ENCODE peak calls at places on chromosome 5, in eight cellular contexts. One of them, this sample, is unnamed.
A peak's percentile ranks its signal among the peaks of the same experiment; 100 is the strongest.

GRCh38 chr5:67407979-67408378 is 211.4 kb upstream of the CD180 start:
- DNase-seq in breast epithelium: no peak
- DNase-seq in endodermal cell: no peak
- DNase-seq in kidney epithelial cell: no peak
- DNase-seq in left kidney: no peak
- DNase-seq in H7: no peak
- DNase-seq in AG20443: no peak
- DNase-seq in stimulated activated CD8-positive, alpha-beta memory T cell treated with anti-CD3 and anti-CD28 coated beads, Interleukin-15, amount 100 ng/mL, for 4 hours: no peak
- DNase-seq in this sample: no peak

GRCh38 chr5:135210286-135211055 is 176.4 kb upstream of the PITX1 start:
- DNase-seq in breast epithelium: no peak
- DNase-seq in endodermal cell: peak; percentile 17
- DNase-seq in kidney epithelial cell: no peak
- DNase-seq in left kidney: no peak
- DNase-seq in H7: no peak
- DNase-seq in AG20443: no peak
- DNase-seq in stimulated activated CD8-positive, alpha-beta memory T cell treated with anti-CD3 and anti-CD28 coated beads, Interleukin-15, amount 100 ng/mL, for 4 hours: no peak
- DNase-seq in this sample: no peak

GRCh38 chr5:156883316-156883875 is 33.3 kb downstream of the PPP1R2B start:
- DNase-seq in breast epithelium: no peak
- DNase-seq in endodermal cell: no peak
- DNase-seq in kidney epithelial cell: no peak
- DNase-seq in left kidney: no peak
- DNase-seq in H7: no peak
- DNase-seq in AG20443: no peak
- DNase-seq in stimulated activated CD8-positive, alpha-beta memory T cell treated with anti-CD3 and anti-CD28 coated beads, Interleukin-15, amount 100 ng/mL, for 4 hours: no peak
- DNase-seq in this sample: no peak

GRCh38 chr5:77643654-77644404 is 5.3 kb upstream of the OTP start:
- DNase-seq in breast epithelium: no peak
- DNase-seq in endodermal cell: no peak
- DNase-seq in kidney epithelial cell: no peak
- DNase-seq in left kidney: peak; percentile 21
- DNase-seq in H7: peak; percentile 57
- DNase-seq in AG20443: no peak
- DNase-seq in stimulated activated CD8-positive, alpha-beta memory T cell treated with anti-CD3 and anti-CD28 coated beads, Interleukin-15, amount 100 ng/mL, for 4 hours: no peak
- DNase-seq in this sample: no peak

GRCh38 chr5:103178167-103178566 is 58.1 kb downstream of the PPIP5K2 start:
- DNase-seq in breast epithelium: no peak
- DNase-seq in endodermal cell: no peak
- DNase-seq in kidney epithelial cell: no peak
- DNase-seq in left kidney: peak; percentile 1
- DNase-seq in H7: no peak
- DNase-seq in AG20443: no peak
- DNase-seq in stimulated activated CD8-positive, alpha-beta memory T cell treated with anti-CD3 and anti-CD28 coated beads, Interleukin-15, amount 100 ng/mL, for 4 hours: no peak
- DNase-seq in this sample: no peak

GRCh38 chr5:81638471-81638870 is 112.4 kb downstream of the SSBP2 start:
- DNase-seq in breast epithelium: no peak
- DNase-seq in endodermal cell: no peak
- DNase-seq in kidney epithelial cell: no peak
- DNase-seq in left kidney: no peak
- DNase-seq in H7: no peak
- DNase-seq in AG20443: no peak
- DNase-seq in stimulated activated CD8-positive, alpha-beta memory T cell treated with anti-CD3 and anti-CD28 coated beads, Interleukin-15, amount 100 ng/mL, for 4 hours: no peak
- DNase-seq in this sample: no peak

GRCh38 chr5:65647941-65648340 is 23.1 kb downstream of the SHLD3 start:
- DNase-seq in breast epithelium: no peak
- DNase-seq in endodermal cell: no peak
- DNase-seq in kidney epithelial cell: no peak
- DNase-seq in left kidney: no peak
- DNase-seq in H7: peak; percentile 28
- DNase-seq in AG20443: no peak
- DNase-seq in stimulated activated CD8-positive, alpha-beta memory T cell treated with anti-CD3 and anti-CD28 coated beads, Interleukin-15, amount 100 ng/mL, for 4 hours: no peak
- DNase-seq in this sample: no peak

GRCh38 chr5:89686081-89686765 is 723.3 kb downstream of the CETN3 start:
- DNase-seq in breast epithelium: no peak
- DNase-seq in endodermal cell: no peak
- DNase-seq in kidney epithelial cell: no peak
- DNase-seq in left kidney: no peak
- DNase-seq in H7: no peak
- DNase-seq in AG20443: no peak
- DNase-seq in stimulated activated CD8-positive, alpha-beta memory T cell treated with anti-CD3 and anti-CD28 coated beads, Interleukin-15, amount 100 ng/mL, for 4 hours: no peak
- DNase-seq in this sample: no peak

GRCh38 chr5:133825631-133826289 is 142.7 kb downstream of the C5orf15 start:
- DNase-seq in breast epithelium: no peak
- DNase-seq in endodermal cell: no peak
- DNase-seq in kidney epithelial cell: no peak
- DNase-seq in left kidney: peak; percentile 92
- DNase-seq in H7: no peak
- DNase-seq in AG20443: no peak
- DNase-seq in stimulated activated CD8-positive, alpha-beta memory T cell treated with anti-CD3 and anti-CD28 coated beads, Interleukin-15, amount 100 ng/mL, for 4 hours: no peak
- DNase-seq in this sample: no peak

GRCh38 chr5:60026174-60026573 is 132.6 kb upstream of the PDE4D start:
- DNase-seq in breast epithelium: no peak
- DNase-seq in endodermal cell: no peak
- DNase-seq in kidney epithelial cell: no peak
- DNase-seq in left kidney: no peak
- DNase-seq in H7: no peak
- DNase-seq in AG20443: no peak
- DNase-seq in stimulated activated CD8-positive, alpha-beta memory T cell treated with anti-CD3 and anti-CD28 coated beads, Interleukin-15, amount 100 ng/mL, for 4 hours: no peak
- DNase-seq in this sample: no peak

GRCh38 chr5:77590347-77590746 is 48.2 kb downstream of the OTP start:
- DNase-seq in breast epithelium: no peak
- DNase-seq in endodermal cell: no peak
- DNase-seq in kidney epithelial cell: no peak
- DNase-seq in left kidney: no peak
- DNase-seq in H7: no peak
- DNase-seq in AG20443: no peak
- DNase-seq in stimulated activated CD8-positive, alpha-beta memory T cell treated with anti-CD3 and anti-CD28 coated beads, Interleukin-15, amount 100 ng/mL, for 4 hours: no peak
- DNase-seq in this sample: no peak

GRCh38 chr5:121378559-121379359 is 472.9 kb upstream of the FTMT start:
- DNase-seq in breast epithelium: no peak
- DNase-seq in endodermal cell: peak; percentile 78
- DNase-seq in kidney epithelial cell: no peak
- DNase-seq in left kidney: no peak
- DNase-seq in H7: no peak
- DNase-seq in AG20443: no peak
- DNase-seq in stimulated activated CD8-positive, alpha-beta memory T cell treated with anti-CD3 and anti-CD28 coated beads, Interleukin-15, amount 100 ng/mL, for 4 hours: no peak
- DNase-seq in this sample: no peak